ENCODE peak calls at places on chromosomes 3 and 15, in four cellular contexts. One of them, this sample, is unnamed.
A peak's percentile ranks its signal among the peaks of the same experiment; 100 is the strongest.

GRCh38 chr3:41120461-41120860 is 78.8 kb upstream of the CTNNB1 start:
- DNase-seq in K562: no peak
- DNase-seq in HepG2: no peak
- DNase-seq in WTC11: no peak
- DNase-seq in this sample: no peak

GRCh38 chr15:70792171-70792573 is 28.8 kb upstream of the UACA start:
- DNase-seq in K562: no peak
- DNase-seq in WTC11: no peak
- DNase-seq in HepG2: no peak
- DNase-seq in this sample: no peak

GRCh38 chr3:58665410-58665809 is 1.2 kb downstream of the FAM3D start:
- DNase-seq in K562: no peak
- DNase-seq in WTC11: no peak
- DNase-seq in HepG2: no peak
- DNase-seq in this sample: no peak

GRCh38 chr15:39979606-39980005 is 45.7 kb downstream of the EIF2AK4 start:
- DNase-seq in HepG2: no peak
- DNase-seq in K562: no peak
- DNase-seq in WTC11: no peak
- DNase-seq in this sample: no peak

GRCh38 chr3:107943860-107944543 is 146.8 kb downstream of the CD47 start:
- DNase-seq in HepG2: no peak
- DNase-seq in K562: no peak
- DNase-seq in WTC11: no peak
- DNase-seq in this sample: no peak

GRCh38 chr3:122563717-122564025 is 429 bp downstream of the PARP9 start:
- DNase-seq in K562: peak; percentile 13
- DNase-seq in HepG2: no peak
- DNase-seq in WTC11: no peak
- DNase-seq in this sample: no peak

GRCh38 chr3:113070226-113071220 is 79.7 kb downstream of the GTPBP8 start:
- DNase-seq in K562: no peak
- DNase-seq in HepG2: peak; percentile 12
- DNase-seq in WTC11: no peak
- DNase-seq in this sample: no peak

GRCh38 chr15:62727501-62727900 is 315.0 kb upstream of the TPM1 start:
- DNase-seq in WTC11: no peak
- DNase-seq in K562: no peak
- DNase-seq in HepG2: no peak
- DNase-seq in this sample: no peak

GRCh38 chr15:43511012-43511885 is 6.2 kb upstream of the MAP1A start:
- DNase-seq in HepG2: peak; percentile 20
- DNase-seq in K562: peak; percentile 43
- DNase-seq in WTC11: peak; percentile 43
- DNase-seq in this sample: no peak

GRCh38 chr3:15309662-15310335 is 22.6 kb downstream of the SH3BP5 start:
- DNase-seq in HepG2: no peak
- DNase-seq in WTC11: no peak
- DNase-seq in K562: no peak
- DNase-seq in this sample: no peak

GRCh38 chr15:67042490-67043181 is 22.8 kb upstream of the SMAD3 start:
- DNase-seq in HepG2: no peak
- DNase-seq in WTC11: no peak
- DNase-seq in K562: no peak
- DNase-seq in this sample: no peak

GRCh38 chr15:25850154-25851111 is 12.7 kb downstream of the ATP10A start:
- DNase-seq in HepG2: peak; percentile 74
- DNase-seq in K562: peak; percentile 73
- DNase-seq in WTC11: peak; percentile 53
- DNase-seq in this sample: peak; percentile 34

GRCh38 chr15:97504031-97504430 is 456.5 kb upstream of the ARRDC4 start:
- DNase-seq in WTC11: no peak
- DNase-seq in HepG2: no peak
- DNase-seq in K562: no peak
- DNase-seq in this sample: no peak

GRCh38 chr15:49036650-49037545 is 9.3 kb downstream of the SECISBP2L start:
- DNase-seq in K562: peak; percentile 17
- DNase-seq in WTC11: no peak
- DNase-seq in HepG2: no peak
- DNase-seq in this sample: no peak

GRCh38 chr3:40477671-40478070 is 749 bp downstream of the ZNF619 start:
- DNase-seq in K562: peak; percentile 51
- DNase-seq in WTC11: no peak
- DNase-seq in HepG2: no peak
- DNase-seq in this sample: no peak

GRCh38 chr15:41493205-41493901 is at the start of gene ITPKA:
- DNase-seq in HepG2: peak; percentile 88
- DNase-seq in K562: peak; percentile 91
- DNase-seq in WTC11: peak; percentile 80
- DNase-seq in this sample: peak; percentile 66

GRCh38 chr3:127982155-127982554 is 67.1 kb downstream of the KBTBD12 start:
- DNase-seq in K562: no peak
- DNase-seq in HepG2: no peak
- DNase-seq in WTC11: no peak
- DNase-seq in this sample: no peak

GRCh38 chr15:87477759-87478687 is 778.5 kb downstream of the NTRK3 start:
- DNase-seq in K562: peak; percentile 17
- DNase-seq in HepG2: no peak
- DNase-seq in WTC11: no peak
- DNase-seq in this sample: peak; percentile 10

GRCh38 chr3:77825045-77825827 is 785.3 kb downstream of the ROBO2 start:
- DNase-seq in WTC11: no peak
- DNase-seq in K562: no peak
- DNase-seq in HepG2: no peak
- DNase-seq in this sample: no peak

GRCh38 chr3:25536668-25537331 is 108.7 kb downstream of the RARB start:
- DNase-seq in K562: no peak
- DNase-seq in HepG2: no peak
- DNase-seq in WTC11: no peak
- DNase-seq in this sample: no peak

GRCh38 chr15:45616901-45617323 is 17.9 kb upstream of the SQOR start:
- DNase-seq in K562: no peak
- DNase-seq in WTC11: no peak
- DNase-seq in HepG2: no peak
- DNase-seq in this sample: no peak

GRCh38 chr3:180036092-180036677 is 552 bp downstream of the PEX5L start:
- DNase-seq in WTC11: peak; percentile 40
- DNase-seq in K562: no peak
- DNase-seq in HepG2: no peak
- DNase-seq in this sample: no peak

GRCh38 chr15:38176696-38177095 is 75.9 kb upstream of the SPRED1 start:
- DNase-seq in WTC11: no peak
- DNase-seq in HepG2: no peak
- DNase-seq in K562: no peak
- DNase-seq in this sample: no peak

GRCh38 chr3:141193431-141193830 is 38.2 kb upstream of the PXYLP1 start:
- DNase-seq in K562: no peak
- DNase-seq in WTC11: no peak
- DNase-seq in HepG2: no peak
- DNase-seq in this sample: no peak

GRCh38 chr15:101014276-101014675 is 95.1 kb downstream of the LRRK1 start:
- DNase-seq in WTC11: no peak
- DNase-seq in HepG2: no peak
- DNase-seq in K562: no peak
- DNase-seq in this sample: no peak

GRCh38 chr3:48034000-48034516 is 17.8 kb upstream of the MAP4 start:
- DNase-seq in HepG2: peak; percentile 59
- DNase-seq in WTC11: no peak
- DNase-seq in K562: peak; percentile 18
- DNase-seq in this sample: no peak

GRCh38 chr3:193982258-193982659 is 153.7 kb upstream of the HES1 start:
- DNase-seq in K562: no peak
- DNase-seq in WTC11: no peak
- DNase-seq in HepG2: no peak
- DNase-seq in this sample: no peak

GRCh38 chr3:11803977-11804903 is 42.4 kb downstream of the TAMM41 start:
- DNase-seq in WTC11: peak; percentile 28
- DNase-seq in HepG2: peak; percentile 51
- DNase-seq in K562: peak; percentile 61
- DNase-seq in this sample: peak; percentile 65

GRCh38 chr15:58701376-58701775 is 48.1 kb downstream of the ADAM10 start:
- DNase-seq in K562: no peak
- DNase-seq in WTC11: no peak
- DNase-seq in HepG2: no peak
- DNase-seq in this sample: no peak
- TF ChIP-seq ELF4 in K562: no peak
- TF ChIP-seq ELF4 in WTC11: no peak
- TF ChIP-seq ELF4 in HepG2: no peak
- TF ChIP-seq ELF4 in this sample: no peak

GRCh38 chr3:71428841-71429609 is 154.5 kb downstream of the FOXP1 start:
- DNase-seq in K562: no peak
- DNase-seq in WTC11: no peak
- DNase-seq in HepG2: no peak
- DNase-seq in this sample: peak; percentile 26
- TF ChIP-seq ELF4 in K562: no peak
- TF ChIP-seq ELF4 in WTC11: no peak
- TF ChIP-seq ELF4 in HepG2: no peak
- TF ChIP-seq ELF4 in this sample: no peak

DNA sequence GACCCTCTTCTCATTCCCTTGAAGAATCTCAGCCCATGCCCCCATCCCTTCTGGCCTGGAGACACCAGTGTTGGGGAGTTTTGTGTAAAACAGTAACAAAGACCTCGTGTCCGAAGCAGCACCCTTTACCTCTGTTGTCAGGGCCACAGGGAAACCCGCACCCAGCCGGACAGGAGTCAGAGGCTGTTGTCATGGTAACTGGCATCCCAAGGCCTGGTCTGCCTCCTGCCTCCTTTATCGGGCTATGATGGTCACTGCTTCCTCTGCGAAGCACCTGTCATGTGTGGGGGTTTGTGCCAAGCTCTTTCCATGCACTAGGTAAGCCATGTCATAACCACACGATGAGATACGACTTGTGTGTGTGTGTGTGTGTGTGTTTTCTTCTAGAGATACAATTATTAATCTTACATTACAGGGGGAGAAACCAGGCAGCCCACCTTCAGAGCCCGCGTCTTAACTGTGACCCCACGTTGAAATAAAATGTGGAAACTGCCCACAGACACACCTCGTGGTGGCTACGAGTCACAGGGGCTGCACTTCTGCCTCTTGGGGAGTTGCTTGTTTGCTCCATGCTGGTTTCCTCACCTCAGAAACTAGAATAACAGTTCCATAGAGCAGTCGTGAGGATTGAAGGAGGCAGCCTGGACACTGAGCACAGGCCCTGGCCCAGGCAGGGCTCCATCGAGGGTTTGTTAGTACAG is 18.0 kb downstream of the ZDHHC19 start:
- DNase-seq in HepG2: no peak
- DNase-seq in K562: no peak
- DNase-seq in WTC11: no peak
- DNase-seq in this sample: no peak
- TF ChIP-seq ELF4 in HepG2: no peak
- TF ChIP-seq ELF4 in K562: no peak
- TF ChIP-seq ELF4 in WTC11: no peak
- TF ChIP-seq ELF4 in this sample: no peak

GRCh38 chr3:120780977-120781376 is 38.4 kb downstream of the GTF2E1 start:
- DNase-seq in WTC11: no peak
- DNase-seq in HepG2: no peak
- DNase-seq in K562: no peak
- DNase-seq in this sample: no peak
- TF ChIP-seq ELF4 in WTC11: no peak
- TF ChIP-seq ELF4 in HepG2: no peak
- TF ChIP-seq ELF4 in K562: no peak
- TF ChIP-seq ELF4 in this sample: no peak

GRCh38 chr3:182248349-182248880 is 536.7 kb downstream of the SOX2 start:
- DNase-seq in K562: peak; percentile 20
- DNase-seq in WTC11: no peak
- DNase-seq in HepG2: peak; percentile 34
- DNase-seq in this sample: peak; percentile 9
- TF ChIP-seq ELF4 in K562: no peak
- TF ChIP-seq ELF4 in WTC11: no peak
- TF ChIP-seq ELF4 in HepG2: no peak
- TF ChIP-seq ELF4 in this sample: no peak

DNA sequence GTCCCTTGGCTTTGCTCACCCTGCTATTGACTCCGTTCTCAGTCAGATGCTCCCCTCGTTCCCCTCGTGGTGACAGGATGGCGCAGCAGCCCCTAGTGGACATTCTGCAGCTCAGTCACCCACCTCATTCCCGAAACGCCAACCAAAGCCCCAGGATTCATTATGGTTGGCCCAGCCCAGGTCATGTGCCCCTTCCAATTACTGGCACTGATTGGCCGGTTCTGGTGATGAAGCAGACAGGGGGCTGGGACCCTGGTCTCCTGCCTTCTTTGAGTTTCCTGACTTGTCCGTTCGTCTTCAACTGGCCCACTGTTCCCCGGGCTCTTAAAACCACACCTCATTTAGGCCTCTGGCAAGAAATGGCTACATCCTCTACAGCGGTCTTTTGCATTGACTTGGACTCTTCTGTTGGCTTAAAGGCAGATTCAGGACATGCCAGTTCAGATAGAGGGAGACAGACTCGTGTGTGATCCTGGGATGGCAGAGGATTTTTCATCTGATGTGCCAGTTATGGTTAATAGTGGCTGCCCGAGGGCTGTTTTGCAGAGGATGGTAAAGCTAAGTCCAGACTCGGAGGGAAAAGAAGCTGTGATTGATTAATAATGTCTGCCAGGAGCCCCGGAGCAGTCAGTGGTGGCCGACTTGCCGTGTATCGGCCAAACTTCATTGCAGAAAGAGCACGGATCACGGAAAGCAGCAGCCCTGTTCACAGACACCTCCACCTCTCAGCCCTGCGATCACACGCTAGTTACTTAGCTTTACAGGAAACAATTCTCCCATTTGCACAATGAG is 37.8 kb downstream of the LSM3 start:
- DNase-seq in HepG2: peak; percentile 39
- DNase-seq in K562: no peak
- DNase-seq in WTC11: peak; percentile 82
- DNase-seq in this sample: peak; percentile 32
- TF ChIP-seq ELF4 in HepG2: no peak
- TF ChIP-seq ELF4 in K562: no peak
- TF ChIP-seq ELF4 in WTC11: no peak
- TF ChIP-seq ELF4 in this sample: no peak

GRCh38 chr3:18211116-18211515 is 214.0 kb downstream of the SATB1 start:
- DNase-seq in K562: no peak
- DNase-seq in WTC11: no peak
- DNase-seq in HepG2: no peak
- DNase-seq in this sample: no peak
- TF ChIP-seq ELF4 in K562: no peak
- TF ChIP-seq ELF4 in WTC11: no peak
- TF ChIP-seq ELF4 in HepG2: no peak
- TF ChIP-seq ELF4 in this sample: no peak

This sample was measured in HEK293T.